ENCODE peak calls at places on chromosomes 6 and 20, in nine cellular contexts. One of them, this sample, is unnamed.

GRCh38 chr6:82205793-82206425 is 41.6 kb downstream of the IBTK start:
- DNase-seq in ovary: no peak
- DNase-seq in right lobe of liver: no peak
- DNase-seq in tibial nerve: no peak
- DNase-seq in HL-60: no peak
- DNase-seq in RWPE2: no peak
- DNase-seq in uterus: no peak
- DNase-seq in CD8-positive, alpha-beta T cell: no peak
- DNase-seq in left ventricle myocardium inferior: no peak
- DNase-seq in this sample: no peak

GRCh38 chr20:45867811-45868176 is 10.4 kb downstream of the ZSWIM3 start:
- DNase-seq in ovary: no peak
- DNase-seq in right lobe of liver: no peak
- DNase-seq in tibial nerve: no peak
- DNase-seq in HL-60: no peak
- DNase-seq in RWPE2: no peak
- DNase-seq in uterus: no peak
- DNase-seq in CD8-positive, alpha-beta T cell: no peak
- DNase-seq in left ventricle myocardium inferior: no peak
- DNase-seq in this sample: no peak

GRCh38 chr20:12660918-12661317 is 347.9 kb upstream of the SPTLC3 start:
- DNase-seq in ovary: no peak
- DNase-seq in right lobe of liver: no peak
- DNase-seq in tibial nerve: no peak
- DNase-seq in HL-60: no peak
- DNase-seq in RWPE2: no peak
- DNase-seq in uterus: no peak
- DNase-seq in CD8-positive, alpha-beta T cell: no peak
- DNase-seq in left ventricle myocardium inferior: no peak
- DNase-seq in this sample: peak; percentile 45

GRCh38 chr6:120077489-120077888 is 727.9 kb upstream of the MAN1A1 start:
- DNase-seq in ovary: no peak
- DNase-seq in right lobe of liver: no peak
- DNase-seq in tibial nerve: no peak
- DNase-seq in HL-60: no peak
- DNase-seq in RWPE2: no peak
- DNase-seq in uterus: no peak
- DNase-seq in CD8-positive, alpha-beta T cell: no peak
- DNase-seq in left ventricle myocardium inferior: no peak
- DNase-seq in this sample: no peak

GRCh38 chr20:63642518-63643247 is 10.5 kb downstream of the STMN3 start:
- DNase-seq in ovary: peak; percentile 73
- DNase-seq in right lobe of liver: no peak
- DNase-seq in tibial nerve: no peak
- DNase-seq in HL-60: no peak
- DNase-seq in RWPE2: peak; percentile 88
- DNase-seq in uterus: no peak
- DNase-seq in CD8-positive, alpha-beta T cell: no peak
- DNase-seq in left ventricle myocardium inferior: no peak
- DNase-seq in this sample: peak; percentile 34

GRCh38 chr20:11905460-11906150 is 12.1 kb upstream of the BTBD3 start:
- DNase-seq in ovary: no peak
- DNase-seq in right lobe of liver: no peak
- DNase-seq in tibial nerve: no peak
- DNase-seq in HL-60: no peak
- DNase-seq in RWPE2: no peak
- DNase-seq in uterus: no peak
- DNase-seq in CD8-positive, alpha-beta T cell: no peak
- DNase-seq in left ventricle myocardium inferior: no peak
- DNase-seq in this sample: no peak

GRCh38 chr6:147105786-147106185 is 98.4 kb upstream of the STXBP5 start:
- DNase-seq in ovary: no peak
- DNase-seq in right lobe of liver: no peak
- DNase-seq in tibial nerve: no peak
- DNase-seq in HL-60: no peak
- DNase-seq in RWPE2: no peak
- DNase-seq in uterus: no peak
- DNase-seq in CD8-positive, alpha-beta T cell: no peak
- DNase-seq in left ventricle myocardium inferior: no peak
- DNase-seq in this sample: no peak

GRCh38 chr20:23190557-23190956 is 104.4 kb upstream of the CD93 start:
- DNase-seq in ovary: no peak
- DNase-seq in right lobe of liver: no peak
- DNase-seq in tibial nerve: no peak
- DNase-seq in HL-60: no peak
- DNase-seq in RWPE2: no peak
- DNase-seq in uterus: no peak
- DNase-seq in CD8-positive, alpha-beta T cell: no peak
- DNase-seq in left ventricle myocardium inferior: no peak
- DNase-seq in this sample: no peak

GRCh38 chr6:116159782-116160524 is 34.0 kb upstream of the COL10A1 start:
- DNase-seq in ovary: no peak
- DNase-seq in right lobe of liver: no peak
- DNase-seq in tibial nerve: no peak
- DNase-seq in HL-60: no peak
- DNase-seq in RWPE2: no peak
- DNase-seq in uterus: no peak
- DNase-seq in CD8-positive, alpha-beta T cell: no peak
- DNase-seq in left ventricle myocardium inferior: no peak
- DNase-seq in this sample: no peak

GRCh38 chr6:79602859-79603258 is 28.3 kb upstream of the SH3BGRL2 start:
- DNase-seq in ovary: no peak
- DNase-seq in right lobe of liver: no peak
- DNase-seq in tibial nerve: no peak
- DNase-seq in HL-60: no peak
- DNase-seq in RWPE2: no peak
- DNase-seq in uterus: no peak
- DNase-seq in CD8-positive, alpha-beta T cell: no peak
- DNase-seq in left ventricle myocardium inferior: no peak
- DNase-seq in this sample: no peak

GRCh38 chr6:79599725-79600259 is 31.3 kb upstream of the SH3BGRL2 start:
- DNase-seq in ovary: no peak
- DNase-seq in right lobe of liver: no peak
- DNase-seq in tibial nerve: no peak
- DNase-seq in HL-60: no peak
- DNase-seq in RWPE2: no peak
- DNase-seq in uterus: no peak
- DNase-seq in CD8-positive, alpha-beta T cell: no peak
- DNase-seq in left ventricle myocardium inferior: no peak
- DNase-seq in this sample: no peak

GRCh38 chr6:79598012-79598411 is 33.1 kb upstream of the SH3BGRL2 start:
- DNase-seq in ovary: no peak
- DNase-seq in right lobe of liver: no peak
- DNase-seq in tibial nerve: no peak
- DNase-seq in HL-60: no peak
- DNase-seq in RWPE2: no peak
- DNase-seq in uterus: no peak
- DNase-seq in CD8-positive, alpha-beta T cell: no peak
- DNase-seq in left ventricle myocardium inferior: no peak
- DNase-seq in this sample: no peak

GRCh38 chr6:79600313-79601019 is 30.7 kb upstream of the SH3BGRL2 start:
- DNase-seq in ovary: no peak
- DNase-seq in right lobe of liver: no peak
- DNase-seq in tibial nerve: no peak
- DNase-seq in HL-60: no peak
- DNase-seq in RWPE2: no peak
- DNase-seq in uterus: no peak
- DNase-seq in CD8-positive, alpha-beta T cell: no peak
- DNase-seq in left ventricle myocardium inferior: no peak
- DNase-seq in this sample: no peak

GRCh38 chr6:79601020-79601609 is 30.0 kb upstream of the SH3BGRL2 start:
- DNase-seq in ovary: no peak
- DNase-seq in right lobe of liver: no peak
- DNase-seq in tibial nerve: no peak
- DNase-seq in HL-60: no peak
- DNase-seq in RWPE2: no peak
- DNase-seq in uterus: no peak
- DNase-seq in CD8-positive, alpha-beta T cell: no peak
- DNase-seq in left ventricle myocardium inferior: no peak
- DNase-seq in this sample: peak; percentile 22
- H3K27ac ChIP-seq in ovary: no peak overlapping the region
- H3K27ac ChIP-seq in right lobe of liver: no peak overlapping the region
- H3K27ac ChIP-seq in tibial nerve: no peak overlapping the region
- H3K27ac ChIP-seq in HL-60: no peak overlapping the region
- H3K27ac ChIP-seq in RWPE2: no peak overlapping the region
- H3K27ac ChIP-seq in uterus: no peak overlapping the region
- H3K27ac ChIP-seq in CD8-positive, alpha-beta T cell: no peak overlapping the region
- H3K27ac ChIP-seq in left ventricle myocardium inferior: no peak overlapping the region
- H3K27ac ChIP-seq in this sample: peak overlapping the region; percentile 88

GRCh38 chr6:111559193-111560097 is 46.2 kb downstream of the TRAF3IP2 start:
- DNase-seq in ovary: no peak
- DNase-seq in right lobe of liver: peak; percentile 79
- DNase-seq in tibial nerve: peak; percentile 52
- DNase-seq in HL-60: no peak
- DNase-seq in RWPE2: no peak
- DNase-seq in uterus: peak; percentile 76
- DNase-seq in CD8-positive, alpha-beta T cell: no peak
- DNase-seq in left ventricle myocardium inferior: no peak
- DNase-seq in this sample: peak; percentile 47
- H3K27ac ChIP-seq in ovary: peak overlapping the region; percentile 1
- H3K27ac ChIP-seq in right lobe of liver: peak overlapping the region; percentile 15
- H3K27ac ChIP-seq in tibial nerve: no peak overlapping the region
- H3K27ac ChIP-seq in HL-60: no peak overlapping the region
- H3K27ac ChIP-seq in RWPE2: no peak overlapping the region
- H3K27ac ChIP-seq in uterus: peak overlapping the region; percentile 93
- H3K27ac ChIP-seq in CD8-positive, alpha-beta T cell: no peak overlapping the region
- H3K27ac ChIP-seq in left ventricle myocardium inferior: peak overlapping the region; percentile 80
- H3K27ac ChIP-seq in this sample: peak overlapping the region; percentile 13

GRCh38 chr6:111738156-111738555 is 132.5 kb upstream of the TRAF3IP2 start:
- DNase-seq in ovary: no peak
- DNase-seq in right lobe of liver: no peak
- DNase-seq in tibial nerve: no peak
- DNase-seq in HL-60: no peak
- DNase-seq in RWPE2: no peak
- DNase-seq in uterus: no peak
- DNase-seq in CD8-positive, alpha-beta T cell: no peak
- DNase-seq in left ventricle myocardium inferior: no peak
- DNase-seq in this sample: no peak
- H3K27ac ChIP-seq in ovary: no peak overlapping the region
- H3K27ac ChIP-seq in right lobe of liver: no peak overlapping the region
- H3K27ac ChIP-seq in tibial nerve: no peak overlapping the region
- H3K27ac ChIP-seq in HL-60: no peak overlapping the region
- H3K27ac ChIP-seq in RWPE2: no peak overlapping the region
- H3K27ac ChIP-seq in uterus: no peak overlapping the region
- H3K27ac ChIP-seq in CD8-positive, alpha-beta T cell: no peak overlapping the region
- H3K27ac ChIP-seq in left ventricle myocardium inferior: no peak overlapping the region
- H3K27ac ChIP-seq in this sample: no peak overlapping the region

GRCh38 chr20:33825340-33826269 is 14.5 kb downstream of the CHMP4B start:
- DNase-seq in ovary: no peak
- DNase-seq in right lobe of liver: no peak
- DNase-seq in tibial nerve: no peak
- DNase-seq in HL-60: no peak
- DNase-seq in RWPE2: no peak
- DNase-seq in uterus: no peak
- DNase-seq in CD8-positive, alpha-beta T cell: no peak
- DNase-seq in left ventricle myocardium inferior: no peak
- DNase-seq in this sample: no peak

GRCh38 chr20:33827629-33828325 is 16.6 kb downstream of the CHMP4B start:
- DNase-seq in ovary: no peak
- DNase-seq in right lobe of liver: no peak
- DNase-seq in tibial nerve: no peak
- DNase-seq in HL-60: peak; percentile 27
- DNase-seq in RWPE2: no peak
- DNase-seq in uterus: no peak
- DNase-seq in CD8-positive, alpha-beta T cell: no peak
- DNase-seq in left ventricle myocardium inferior: no peak
- DNase-seq in this sample: no peak

GRCh38 chr20:33824852-33825251 is 13.7 kb downstream of the CHMP4B start:
- DNase-seq in ovary: no peak
- DNase-seq in right lobe of liver: no peak
- DNase-seq in tibial nerve: no peak
- DNase-seq in HL-60: no peak
- DNase-seq in RWPE2: no peak
- DNase-seq in uterus: no peak
- DNase-seq in CD8-positive, alpha-beta T cell: no peak
- DNase-seq in left ventricle myocardium inferior: no peak
- DNase-seq in this sample: no peak

GRCh38 chr20:33827109-33827508 is 16.0 kb downstream of the CHMP4B start:
- DNase-seq in ovary: no peak
- DNase-seq in right lobe of liver: no peak
- DNase-seq in tibial nerve: no peak
- DNase-seq in HL-60: no peak
- DNase-seq in RWPE2: no peak
- DNase-seq in uterus: no peak
- DNase-seq in CD8-positive, alpha-beta T cell: no peak
- DNase-seq in left ventricle myocardium inferior: no peak
- DNase-seq in this sample: no peak

DNA sequence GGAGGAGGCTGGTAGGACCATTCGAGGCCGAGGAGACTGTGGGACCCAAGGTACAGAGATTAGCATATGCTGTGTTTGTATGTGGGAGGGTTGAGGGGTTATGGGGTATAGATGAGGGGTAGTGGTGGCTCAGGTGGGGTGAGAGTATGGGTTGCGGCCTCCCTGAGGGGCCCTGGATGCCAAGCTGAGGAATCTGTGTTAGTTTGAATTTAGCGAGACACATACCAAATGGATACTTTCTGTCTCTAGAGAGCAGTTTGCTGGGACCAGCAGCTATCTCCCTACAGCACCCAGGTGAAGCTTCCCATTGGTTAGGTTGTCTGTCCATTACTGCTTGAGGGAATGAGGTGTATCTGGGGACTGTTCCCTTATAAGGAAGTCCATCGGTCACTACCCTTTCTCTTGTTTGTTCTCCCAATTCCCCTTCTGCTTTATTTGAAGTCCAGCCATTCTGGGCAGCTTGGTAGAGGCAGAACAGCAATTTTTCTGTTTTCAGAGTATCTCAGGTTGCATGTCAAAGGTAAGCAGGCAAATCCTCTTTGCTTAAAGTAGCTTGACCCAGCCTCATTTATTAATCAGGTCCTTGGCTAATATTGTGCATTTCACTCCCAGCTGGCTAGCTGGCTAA is 15.2 kb downstream of the CHMP4B start:
- DNase-seq in ovary: no peak
- DNase-seq in right lobe of liver: no peak
- DNase-seq in tibial nerve: no peak
- DNase-seq in HL-60: no peak
- DNase-seq in RWPE2: no peak
- DNase-seq in uterus: no peak
- DNase-seq in CD8-positive, alpha-beta T cell: no peak
- DNase-seq in left ventricle myocardium inferior: no peak
- DNase-seq in this sample: peak; percentile 45
- H3K27ac ChIP-seq in ovary: no peak overlapping the region
- H3K27ac ChIP-seq in right lobe of liver: no peak overlapping the region
- H3K27ac ChIP-seq in tibial nerve: no peak overlapping the region
- H3K27ac ChIP-seq in HL-60: no peak overlapping the region
- H3K27ac ChIP-seq in RWPE2: no peak overlapping the region
- H3K27ac ChIP-seq in uterus: no peak overlapping the region
- H3K27ac ChIP-seq in CD8-positive, alpha-beta T cell: no peak overlapping the region
- H3K27ac ChIP-seq in left ventricle myocardium inferior: peak overlapping the region; percentile 46
- H3K27ac ChIP-seq in this sample: peak overlapping the region; percentile 20

DNA sequence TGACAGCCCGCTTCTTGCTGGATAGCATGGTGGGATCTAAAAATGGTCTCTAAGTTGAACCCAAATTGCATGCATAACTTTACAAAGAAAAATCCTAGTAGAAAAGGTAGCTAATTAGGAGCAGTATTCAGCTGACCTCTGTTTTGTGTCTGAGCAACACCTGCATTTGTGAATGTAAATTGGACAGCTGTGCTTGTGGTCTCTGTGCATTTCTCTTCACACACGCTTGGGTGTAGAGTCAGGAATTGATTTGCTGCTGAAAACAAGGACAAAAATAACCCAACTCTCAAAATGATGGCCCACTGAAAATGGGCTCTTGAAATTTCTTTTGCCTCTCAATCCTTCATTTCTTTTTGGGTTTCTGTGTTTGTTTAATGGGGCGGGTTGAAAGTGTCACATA is 46.3 kb downstream of the SOBP start:
- DNase-seq in ovary: no peak
- DNase-seq in right lobe of liver: no peak
- DNase-seq in tibial nerve: no peak
- DNase-seq in HL-60: no peak
- DNase-seq in RWPE2: no peak
- DNase-seq in uterus: no peak
- DNase-seq in CD8-positive, alpha-beta T cell: no peak
- DNase-seq in left ventricle myocardium inferior: no peak
- DNase-seq in this sample: no peak
- H3K27ac ChIP-seq in ovary: no peak overlapping the region
- H3K27ac ChIP-seq in right lobe of liver: no peak overlapping the region
- H3K27ac ChIP-seq in tibial nerve: no peak overlapping the region
- H3K27ac ChIP-seq in HL-60: no peak overlapping the region
- H3K27ac ChIP-seq in RWPE2: no peak overlapping the region
- H3K27ac ChIP-seq in uterus: no peak overlapping the region
- H3K27ac ChIP-seq in CD8-positive, alpha-beta T cell: no peak overlapping the region
- H3K27ac ChIP-seq in left ventricle myocardium inferior: no peak overlapping the region
- H3K27ac ChIP-seq in this sample: no peak overlapping the region

This sample was measured in body of pancreas.